ENCODE peak calls at places on chromosomes 3 and 15, in four cellular contexts. F is mammary epithelial cell, T is PC-3, H is AG04450. S is an unnamed sample.

GRCh38 chr3:107928084-107928445 is 162.8 kb downstream of the CD47 start:
- DNase-seq in F (peak), T (peak), H (no peak), S (peak)

GRCh38 chr3:169241928-169242751 is 421.4 kb downstream of the MECOM start:
- DNase-seq in F (peak), T (no peak), H (no peak), S (peak)

GRCh38 chr15:81877533-81878227 is 168.1 kb downstream of the MEX3B start:
- DNase-seq in F (no peak), T (no peak), H (no peak), S (peak)

GRCh38 chr15:63019539-63020109 is 22.9 kb upstream of the TPM1 start:
- DNase-seq in F (peak), T (peak), H (peak), S (peak)

GRCh38 chr15:39918688-39919385 is 1.2 kb downstream of the GPR176 start:
- DNase-seq in F (peak), T (peak), H (no peak), S (peak)

GRCh38 chr3:187292631-187293513 is 1.3 kb upstream of the MASP1 start:
- DNase-seq in F (no peak), T (no peak), H (no peak), S (no peak)

GRCh38 chr3:13532085-13532484 is 16.8 kb upstream of the FBLN2 start:
- DNase-seq in F (no peak), T (no peak), H (no peak), S (no peak)

GRCh38 chr3:164608554-164609276 is 469.6 kb downstream of the SI start:
- DNase-seq in F (no peak), T (no peak), H (no peak), S (peak)

GRCh38 chr15:96261575-96262034 is 68.9 kb upstream of the NR2F2 start:
- DNase-seq in F (no peak), T (no peak), H (no peak), S (no peak)

GRCh38 chr15:75727851-75728715 is 15.4 kb upstream of the CSPG4 start:
- DNase-seq in F (peak), T (peak), H (no peak), S (peak)

GRCh38 chr3:104907507-104907906 is 459.2 kb upstream of the ALCAM start:
- DNase-seq in F (peak), T (peak), H (peak), S (peak)

GRCh38 chr3:175386630-175387029 is 527.5 kb downstream of the NAALADL2 start:
- DNase-seq in F (peak), T (peak), H (peak), S (peak)

GRCh38 chr3:188812198-188812597 is 359.6 kb upstream of the TPRG1 start:
- DNase-seq in F (no peak), T (no peak), H (no peak), S (no peak)

GRCh38 chr15:69059170-69059943 is 44.9 kb downstream of the NOX5 start:
- DNase-seq in F (peak), T (peak), H (peak), S (peak)

GRCh38 chr3:129829640-129830039 is 63.9 kb downstream of the TMCC1 start:
- DNase-seq in F (peak), T (peak), H (peak), S (peak)

GRCh38 chr15:44971036-44971435 is 14.5 kb downstream of the TERB2 start:
- DNase-seq in F (no peak), T (no peak), H (no peak), S (no peak)

GRCh38 chr3:146160964-146161724 is at the start of gene PLOD2:
- DNase-seq in F (peak), T (peak), H (no peak), S (peak)
- TF ChIP-seq CTCF in F (no peak), T (no peak), H (no peak), S (no peak)

GRCh38 chr3:49422379-49423248 is at the start of gene AMT:
- DNase-seq in F (no peak), T (no peak), H (no peak), S (peak)
- H3K4me3 ChIP-seq in F (no peak), T (no peak), H (no peak), S (peak)

GRCh38 chr3:58353722-58354553 is 21.2 kb downstream of the PXK start:
- DNase-seq in F (no peak), T (no peak), H (no peak), S (no peak)
- TF ChIP-seq CTCF in F (no peak), T (no peak), H (peak), S (no peak)

DNA sequence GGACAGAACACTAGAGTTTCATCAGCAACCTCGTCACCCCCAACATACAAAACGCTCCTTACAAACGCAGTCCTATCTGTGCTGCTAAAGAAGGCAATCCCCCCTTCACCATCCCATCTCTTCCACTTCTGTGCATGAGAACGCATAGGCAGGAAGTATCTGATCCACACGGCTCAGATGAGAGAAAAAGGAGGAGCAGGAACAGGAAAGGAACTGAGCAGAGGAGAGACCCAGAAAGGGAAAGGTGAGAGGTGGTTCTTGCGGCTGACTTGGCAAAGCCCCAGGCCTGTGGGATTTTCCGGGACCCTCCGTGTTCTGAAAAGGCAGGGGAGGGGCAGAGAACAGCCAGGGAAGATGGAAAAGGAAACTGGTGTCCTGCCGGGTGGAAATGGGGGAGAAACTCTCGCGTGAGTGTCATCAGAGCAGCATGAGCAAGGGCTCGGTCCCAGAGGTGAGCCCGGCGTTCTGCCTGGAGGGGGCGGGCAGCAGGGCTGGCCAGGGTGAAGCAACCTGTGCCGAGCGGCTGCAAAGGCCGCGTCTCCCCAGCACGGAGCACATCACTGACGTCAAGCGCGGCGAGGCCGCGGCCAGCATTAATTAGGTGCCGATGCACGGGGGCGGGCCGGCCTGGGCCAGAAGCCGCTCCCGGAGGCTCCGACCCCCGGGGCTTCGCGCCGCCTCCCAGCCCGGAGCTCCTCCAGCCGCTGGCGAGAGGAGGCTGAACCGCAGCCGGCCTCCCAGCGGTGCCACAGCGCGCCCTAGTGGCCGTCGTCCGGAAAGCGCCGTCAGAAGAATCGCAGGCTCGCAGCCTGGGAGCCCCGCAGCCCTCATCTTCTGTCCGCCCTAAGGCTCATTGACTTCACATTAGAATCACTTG is 35.8 kb downstream of the CPN2 start:
- DNase-seq in F (peak), T (peak), H (no peak), S (peak)
- H3K4me3 ChIP-seq in F (peak), T (peak), H (peak), S (peak)